ENCODE peak calls at places on chromosomes 2 and 18, in five cellular contexts. One of them, this sample, is unnamed.

GRCh38 chr2:231132126-231132525 is 7.3 kb upstream of the HTR2B start:
- DNase-seq in DND-41: no peak
- DNase-seq in stomach: no peak
- DNase-seq in ovary: no peak
- DNase-seq in GM12864: no peak
- DNase-seq in this sample: no peak

GRCh38 chr2:128172191-128172590 is 81.2 kb downstream of the UGGT1 start:
- DNase-seq in ovary: no peak
- DNase-seq in DND-41: no peak
- DNase-seq in stomach: no peak
- DNase-seq in GM12864: no peak
- DNase-seq in this sample: no peak

GRCh38 chr2:71932780-71933466 is 214.7 kb downstream of the CYP26B1 start:
- DNase-seq in ovary: no peak
- DNase-seq in GM12864: no peak
- DNase-seq in stomach: no peak
- DNase-seq in DND-41: no peak
- DNase-seq in this sample: peak

GRCh38 chr18:13800505-13801259 is 23.3 kb upstream of the MC5R start:
- DNase-seq in GM12864: no peak
- DNase-seq in stomach: peak
- DNase-seq in DND-41: no peak
- DNase-seq in ovary: no peak
- DNase-seq in this sample: no peak

GRCh38 chr2:75222527-75222926 is 23.2 kb upstream of the TACR1 start:
- DNase-seq in DND-41: no peak
- DNase-seq in ovary: no peak
- DNase-seq in stomach: no peak
- DNase-seq in GM12864: no peak
- DNase-seq in this sample: no peak

GRCh38 chr18:75075429-75075841 is 133.5 kb downstream of the PTGR3 start:
- DNase-seq in GM12864: no peak
- DNase-seq in stomach: no peak
- DNase-seq in ovary: no peak
- DNase-seq in DND-41: no peak
- DNase-seq in this sample: no peak

GRCh38 chr2:19759880-19760279 is 141.9 kb downstream of the TTC32 start:
- DNase-seq in GM12864: no peak
- DNase-seq in ovary: no peak
- DNase-seq in stomach: no peak
- DNase-seq in DND-41: no peak
- DNase-seq in this sample: no peak

GRCh38 chr2:45715601-45716379 is 64.3 kb downstream of the PRKCE start:
- DNase-seq in DND-41: no peak
- DNase-seq in ovary: no peak
- DNase-seq in stomach: no peak
- DNase-seq in GM12864: no peak
- DNase-seq in this sample: no peak

GRCh38 chr2:46157966-46158310 is 139.3 kb upstream of the EPAS1 start:
- DNase-seq in GM12864: no peak
- DNase-seq in ovary: no peak
- DNase-seq in stomach: no peak
- DNase-seq in DND-41: no peak
- DNase-seq in this sample: no peak

GRCh38 chr2:165837122-165837521 is 43.1 kb upstream of the GALNT3 start:
- DNase-seq in ovary: no peak
- DNase-seq in stomach: no peak
- DNase-seq in GM12864: no peak
- DNase-seq in DND-41: no peak
- DNase-seq in this sample: no peak

GRCh38 chr18:59551902-59552635 is 145.2 kb downstream of the CCBE1 start:
- DNase-seq in DND-41: no peak
- DNase-seq in GM12864: no peak
- DNase-seq in stomach: no peak
- DNase-seq in ovary: no peak
- DNase-seq in this sample: no peak

GRCh38 chr18:48711651-48712486 is 173.0 kb downstream of the CTIF start:
- DNase-seq in DND-41: no peak
- DNase-seq in GM12864: no peak
- DNase-seq in ovary: no peak
- DNase-seq in stomach: no peak
- DNase-seq in this sample: no peak

GRCh38 chr2:167692191-167692590 is 555.2 kb downstream of the STK39 start:
- DNase-seq in GM12864: no peak
- DNase-seq in DND-41: no peak
- DNase-seq in stomach: no peak
- DNase-seq in ovary: no peak
- DNase-seq in this sample: no peak

GRCh38 chr2:43269074-43269572 is 42.7 kb upstream of the ZFP36L2 start:
- DNase-seq in stomach: peak
- DNase-seq in DND-41: no peak
- DNase-seq in GM12864: no peak
- DNase-seq in ovary: peak
- DNase-seq in this sample: no peak

GRCh38 chr2:96088340-96089335 is 27.7 kb downstream of the ADRA2B start:
- DNase-seq in ovary: no peak
- DNase-seq in GM12864: no peak
- DNase-seq in DND-41: no peak
- DNase-seq in stomach: peak
- DNase-seq in this sample: no peak

GRCh38 chr2:151032741-151033152 is 228.9 kb downstream of the RBM43 start:
- DNase-seq in stomach: no peak
- DNase-seq in DND-41: no peak
- DNase-seq in GM12864: no peak
- DNase-seq in ovary: no peak
- DNase-seq in this sample: no peak

GRCh38 chr2:200664770-200665494 is 79.1 kb downstream of the AOX1 start:
- DNase-seq in GM12864: no peak
- DNase-seq in DND-41: no peak
- DNase-seq in ovary: no peak
- DNase-seq in stomach: no peak
- DNase-seq in this sample: no peak

GRCh38 chr2:157986761-157987160 is 110.6 kb upstream of the ACVR1 start:
- DNase-seq in GM12864: no peak
- DNase-seq in stomach: no peak
- DNase-seq in DND-41: no peak
- DNase-seq in ovary: no peak
- DNase-seq in this sample: no peak

GRCh38 chr18:58186258-58186948 is 142.4 kb downstream of the NEDD4L start:
- DNase-seq in stomach: peak
- DNase-seq in GM12864: no peak
- DNase-seq in ovary: no peak
- DNase-seq in DND-41: no peak
- DNase-seq in this sample: no peak

GRCh38 chr2:1989216-1989615 is 244.9 kb upstream of the PXDN start:
- DNase-seq in DND-41: no peak
- DNase-seq in stomach: peak
- DNase-seq in GM12864: no peak
- DNase-seq in ovary: no peak
- DNase-seq in this sample: no peak

GRCh38 chr2:29072971-29073725 is 1.2 kb downstream of the PCARE start:
- DNase-seq in ovary: no peak
- DNase-seq in GM12864: no peak
- DNase-seq in DND-41: no peak
- DNase-seq in stomach: no peak
- DNase-seq in this sample: no peak

GRCh38 chr2:61354486-61355197 is 116.2 kb downstream of the USP34 start:
- DNase-seq in DND-41: no peak
- DNase-seq in GM12864: no peak
- DNase-seq in ovary: no peak
- DNase-seq in stomach: no peak
- DNase-seq in this sample: no peak

GRCh38 chr2:233317544-233317943 is 9.9 kb downstream of the SAG start:
- DNase-seq in DND-41: no peak
- DNase-seq in GM12864: no peak
- DNase-seq in stomach: no peak
- DNase-seq in ovary: no peak
- DNase-seq in this sample: no peak

GRCh38 chr2:16791496-16791895 is 125.9 kb upstream of the CYRIA start:
- DNase-seq in stomach: no peak
- DNase-seq in DND-41: no peak
- DNase-seq in ovary: no peak
- DNase-seq in GM12864: no peak
- DNase-seq in this sample: no peak

GRCh38 chr18:23406271-23406787 is 46.8 kb upstream of the RIOK3 start:
- DNase-seq in stomach: no peak
- DNase-seq in GM12864: no peak
- DNase-seq in DND-41: no peak
- DNase-seq in ovary: no peak
- DNase-seq in this sample: no peak

GRCh38 chr2:173359231-173359630 is 4.6 kb downstream of the CDCA7 start:
- DNase-seq in stomach: no peak
- DNase-seq in DND-41: no peak
- DNase-seq in GM12864: peak
- DNase-seq in ovary: no peak
- DNase-seq in this sample: no peak

GRCh38 chr2:98487806-98488189 is 43.1 kb downstream of the INPP4A start:
- DNase-seq in DND-41: peak
- DNase-seq in ovary: no peak
- DNase-seq in stomach: no peak
- DNase-seq in GM12864: peak
- DNase-seq in this sample: no peak

GRCh38 chr2:17752281-17752680 is 1.3 kb downstream of the SMC6 start:
- DNase-seq in ovary: no peak
- DNase-seq in DND-41: no peak
- DNase-seq in stomach: no peak
- DNase-seq in GM12864: no peak
- DNase-seq in this sample: no peak

GRCh38 chr2:228681426-228681825 is 499.9 kb upstream of the SPHKAP start:
- DNase-seq in ovary: no peak
- DNase-seq in GM12864: no peak
- DNase-seq in stomach: no peak
- DNase-seq in DND-41: no peak
- DNase-seq in this sample: no peak

GRCh38 chr2:190649035-190649797 is at the start of gene NAB1:
- DNase-seq in stomach: peak
- DNase-seq in GM12864: no peak
- DNase-seq in ovary: peak
- DNase-seq in DND-41: peak
- DNase-seq in this sample: peak

GRCh38 chr2:101255501-101255900 is 2.8 kb downstream of the CNOT11 start:
- DNase-seq in ovary: no peak
- DNase-seq in GM12864: no peak
- DNase-seq in stomach: no peak
- DNase-seq in DND-41: no peak
- DNase-seq in this sample: no peak

GRCh38 chr18:75129717-75130477 is 79.0 kb downstream of the PTGR3 start:
- DNase-seq in DND-41: no peak
- DNase-seq in stomach: no peak
- DNase-seq in GM12864: no peak
- DNase-seq in ovary: no peak
- DNase-seq in this sample: no peak

GRCh38 chr2:143473206-143473605 is 344.0 kb downstream of the ARHGAP15 start:
- DNase-seq in GM12864: no peak
- DNase-seq in stomach: no peak
- DNase-seq in DND-41: no peak
- DNase-seq in ovary: no peak
- DNase-seq in this sample: no peak

GRCh38 chr2:650343-651310 is 26.6 kb downstream of the TMEM18 start:
- DNase-seq in ovary: no peak
- DNase-seq in stomach: peak
- DNase-seq in DND-41: no peak
- DNase-seq in GM12864: no peak
- DNase-seq in this sample: peak
- TF ChIP-seq CTCF in ovary: no peak
- TF ChIP-seq CTCF in stomach: no peak
- TF ChIP-seq CTCF in DND-41: no peak
- TF ChIP-seq CTCF in GM12864: no peak
- TF ChIP-seq CTCF in this sample: no peak

DNA sequence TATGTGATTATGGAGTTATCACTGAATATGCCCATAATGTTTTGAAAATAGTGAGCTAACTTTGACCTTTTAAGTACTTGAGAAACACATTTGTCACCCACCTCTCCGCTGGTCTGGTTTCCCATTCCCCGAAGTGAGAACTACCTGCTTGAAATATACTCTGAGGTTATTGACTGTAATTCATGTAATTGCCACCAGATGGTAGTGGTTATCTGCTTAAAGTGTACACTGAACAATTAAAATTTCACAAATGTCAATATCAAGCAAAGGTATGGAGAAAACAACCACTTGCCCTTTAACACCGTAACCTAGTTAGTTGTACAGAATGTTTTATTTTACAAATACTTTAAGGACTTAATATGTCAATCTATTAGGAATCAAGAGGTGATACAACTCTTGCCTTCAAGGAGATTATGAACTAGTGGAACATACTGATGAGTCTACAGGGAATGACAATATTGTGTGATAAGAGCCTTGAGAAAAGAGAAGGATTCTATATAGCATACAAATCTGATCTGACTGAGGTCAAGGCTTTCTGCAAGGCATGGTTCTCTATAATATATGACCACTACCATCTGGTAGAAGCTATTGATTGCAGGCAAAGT is 316.8 kb upstream of the KCNH7 start:
- DNase-seq in stomach: no peak
- DNase-seq in ovary: no peak
- DNase-seq in GM12864: peak
- DNase-seq in DND-41: no peak
- DNase-seq in this sample: no peak
- TF ChIP-seq CTCF in stomach: peak
- TF ChIP-seq CTCF in ovary: peak
- TF ChIP-seq CTCF in GM12864: peak
- TF ChIP-seq CTCF in DND-41: peak
- TF ChIP-seq CTCF in this sample: peak

GRCh38 chr2:69011611-69012157 is 1.3 kb upstream of the ANTXR1 start:
- DNase-seq in GM12864: no peak
- DNase-seq in ovary: no peak
- DNase-seq in DND-41: no peak
- DNase-seq in stomach: no peak
- DNase-seq in this sample: no peak
- TF ChIP-seq CTCF in GM12864: no peak
- TF ChIP-seq CTCF in ovary: no peak
- TF ChIP-seq CTCF in DND-41: peak
- TF ChIP-seq CTCF in stomach: no peak
- TF ChIP-seq CTCF in this sample: peak

GRCh38 chr2:24021122-24021998 is 11.5 kb downstream of the MFSD2B start:
- DNase-seq in stomach: peak
- DNase-seq in GM12864: no peak
- DNase-seq in ovary: no peak
- DNase-seq in DND-41: peak
- DNase-seq in this sample: no peak
- TF ChIP-seq CTCF in stomach: peak
- TF ChIP-seq CTCF in GM12864: peak
- TF ChIP-seq CTCF in ovary: no peak
- TF ChIP-seq CTCF in DND-41: peak
- TF ChIP-seq CTCF in this sample: peak

This sample was measured in type B pancreatic cell.